ENCODE peak calls at places on chromosomes 7 and 10, in four cellular contexts. D is fibroblast of pulmonary artery; H is CD4-positive, CD25-positive, alpha-beta regulatory T cell; B is cardiac muscle cell. X is an unnamed sample.

GRCh38 chr10:115125505-115125904 is 32.3 kb downstream of the ATRNL1 start:
- DNase-seq in D (no peak), H (no peak), B (no peak), X (no peak)

GRCh38 chr7:133409421-133409820 is 156.5 kb downstream of the EXOC4 start:
- DNase-seq in D (no peak), H (no peak), B (no peak), X (no peak)

GRCh38 chr10:97238855-97239254 is 53.1 kb upstream of the SLIT1 start:
- DNase-seq in D (no peak), H (no peak), B (no peak), X (no peak)

GRCh38 chr7:117113871-117114270 is 160.6 kb downstream of the ST7 start:
- DNase-seq in D (no peak), H (no peak), B (no peak), X (no peak)

GRCh38 chr7:54541941-54542618 is at the start of gene VSTM2A:
- DNase-seq in D (no peak), H (no peak), B (peak), X (no peak)

GRCh38 chr10:89795840-89796239 is 94.5 kb downstream of the KIF20B start:
- DNase-seq in D (no peak), H (no peak), B (no peak), X (no peak)

GRCh38 chr10:13520194-13520593 is 8.6 kb downstream of the BEND7 start:
- DNase-seq in D (no peak), H (no peak), B (no peak), X (no peak)

GRCh38 chr7:34168013-34168412 is 262.7 kb downstream of the BMPER start:
- DNase-seq in D (no peak), H (no peak), B (no peak), X (no peak)

GRCh38 chr7:142438923-142439515 is 181.2 kb upstream of the PRSS58 start:
- DNase-seq in D (no peak), H (no peak), B (no peak), X (no peak)

GRCh38 chr7:80851896-80852476 is 66.9 kb downstream of the SEMA3C start:
- DNase-seq in D (peak), H (no peak), B (no peak), X (peak)

GRCh38 chr7:99648843-99649242 is 31.0 kb downstream of the CYP3A5 start:
- DNase-seq in D (no peak), H (no peak), B (no peak), X (no peak)

GRCh38 chr7:29084832-29085231 is 61.5 kb downstream of the CPVL start:
- DNase-seq in D (no peak), H (no peak), B (no peak), X (no peak)

GRCh38 chr7:124912972-124913371 is 16.7 kb downstream of the POT1 start:
- DNase-seq in D (no peak), H (no peak), B (no peak), X (no peak)

GRCh38 chr10:19704544-19704943 is 111.7 kb upstream of the PLXDC2 start:
- DNase-seq in D (no peak), H (no peak), B (no peak), X (no peak)
- H3K4me3 ChIP-seq in D (no peak), H (no peak), B (no peak), X (no peak)

GRCh38 chr10:44184633-44185314 is 200.1 kb downstream of the CXCL12 start:
- DNase-seq in D (no peak), H (no peak), B (no peak), X (no peak)
- H3K4me3 ChIP-seq in D (no peak), H (no peak), B (no peak), X (no peak)

GRCh38 chr7:135728136-135728669 is at the start of gene SLC13A4:
- DNase-seq in D (no peak), H (no peak), B (no peak), X (no peak)
- H3K4me3 ChIP-seq in D (no peak), H (no peak), B (no peak), X (no peak)

DNA sequence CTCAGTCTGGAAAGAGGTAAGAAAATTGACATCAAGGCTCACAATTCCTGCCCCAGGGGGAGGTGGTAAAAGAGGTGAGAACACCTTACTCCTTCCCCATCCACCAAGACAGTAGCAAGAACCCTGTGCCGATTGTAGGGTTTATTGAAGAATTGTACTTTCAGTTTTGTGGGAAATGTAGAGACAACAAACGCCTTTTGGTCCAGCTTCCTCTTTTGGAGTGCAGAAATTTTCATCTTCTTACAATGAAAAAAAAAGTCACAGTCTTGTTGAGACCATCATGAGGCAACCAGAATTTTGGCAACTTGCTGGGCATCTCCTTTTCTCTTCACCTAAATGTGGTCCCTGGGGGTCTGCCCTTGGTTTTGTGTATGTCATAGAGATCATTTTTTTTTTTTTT is 217.7 kb downstream of the TMEM178B start:
- DNase-seq in D (no peak), H (no peak), B (no peak), X (no peak)
- H3K4me3 ChIP-seq in D (no peak), H (no peak), B (no peak), X (no peak)

DNA sequence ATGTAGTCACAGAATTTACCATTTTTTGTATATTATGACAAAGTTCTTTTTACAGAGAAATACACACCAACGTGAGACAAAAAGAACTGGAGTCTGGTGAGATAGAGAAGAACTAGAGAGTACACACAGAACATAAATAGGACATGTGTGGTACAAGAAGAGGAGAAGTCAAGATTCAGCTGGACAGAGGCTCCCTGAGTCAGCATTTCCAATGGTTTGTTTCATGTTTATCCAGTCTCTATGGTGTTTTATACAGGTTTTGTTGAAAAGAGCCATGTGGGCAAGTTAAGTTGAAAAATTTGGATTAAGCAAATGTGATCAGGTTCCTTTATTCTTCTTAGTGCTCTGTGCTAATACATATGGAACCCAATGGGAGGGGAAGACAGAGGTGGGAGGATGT is 105.5 kb upstream of the AKR1E2 start:
- DNase-seq in D (peak), H (no peak), B (no peak), X (peak)
- H3K4me3 ChIP-seq in D (no peak), H (no peak), B (no peak), X (no peak)

DNA sequence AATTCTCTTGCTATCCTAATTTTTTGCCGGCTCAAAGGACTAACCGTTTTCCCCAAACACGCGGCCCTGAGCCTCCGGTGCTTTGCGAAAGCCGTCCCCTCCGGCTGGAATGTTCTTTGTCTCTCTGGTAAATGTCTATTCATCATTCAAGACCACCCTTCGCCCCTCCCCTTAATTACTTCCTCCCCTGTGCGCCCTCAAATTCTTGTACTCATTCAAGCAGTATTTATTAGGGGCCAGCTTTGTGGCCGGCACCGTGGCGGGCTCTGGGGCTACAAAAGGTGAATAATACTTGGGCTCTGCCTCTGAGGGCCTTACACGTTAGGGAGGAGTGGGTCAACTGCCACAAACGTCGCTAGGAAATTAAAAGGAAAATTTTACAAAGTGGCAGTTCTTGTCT is 1.6 kb upstream of the MEST start:
- DNase-seq in D (no peak), H (no peak), B (no peak), X (no peak)
- H3K4me3 ChIP-seq in D (no peak), H (no peak), B (peak), X (no peak)

X was measured in fibroblast of the aortic adventitia.